ENCODE peak calls at places on chromosomes 13 and 19, in four cellular contexts. B is mammary epithelial cell, K is HCT116, T is astrocyte. P is an unnamed sample.

GRCh38 chr13:44068737-44069136 is 189.0 kb downstream of the LACC1 start:
- DNase-seq in B (peak; percentile 73), K (peak; percentile 13), T (peak; percentile 82), P (peak; percentile 71)

GRCh38 chr13:31160857-31161582 is 684 bp downstream of the HSPH1 start:
- DNase-seq in B (peak; percentile 65), K (no peak), T (peak; percentile 74), P (peak; percentile 81)

GRCh38 chr13:19862511-19863313 is 737 bp downstream of the ZMYM5 start:
- DNase-seq in B (peak; percentile 46), K (no peak), T (no peak), P (peak; percentile 22)

GRCh38 chr13:101714195-101714594 is 261.7 kb downstream of the ITGBL1 start:
- DNase-seq in B (no peak), K (no peak), T (no peak), P (no peak)

GRCh38 chr19:8544168-8544567 is 30.2 kb upstream of the ZNF414 start:
- DNase-seq in B (no peak), K (no peak), T (no peak), P (no peak)

GRCh38 chr19:56217039-56217949 is 15.2 kb downstream of the ZSCAN5C start:
- DNase-seq in B (peak; percentile 78), K (no peak), T (peak; percentile 29), P (peak; percentile 39)

GRCh38 chr19:16226184-16226591 is 28.5 kb downstream of the AP1M1 start:
- DNase-seq in B (no peak), K (no peak), T (no peak), P (no peak)

GRCh38 chr19:48619692-48620565 is 623 bp downstream of the SPHK2 start:
- DNase-seq in B (no peak), K (no peak), T (no peak), P (no peak)

GRCh38 chr13:93915269-93915809 is 564.1 kb downstream of the DCT start:
- DNase-seq in B (no peak), K (no peak), T (peak; percentile 49), P (peak; percentile 62)

GRCh38 chr13:95643814-95644598 is 500 bp downstream of the DZIP1 start:
- DNase-seq in B (peak; percentile 62), K (no peak), T (peak; percentile 37), P (peak; percentile 56)

GRCh38 chr19:12365094-12365371 is 450 bp downstream of the ZNF442 start:
- DNase-seq in B (peak; percentile 30), K (no peak), T (peak; percentile 22), P (peak; percentile 18)

GRCh38 chr13:112448621-112449544 is 72.7 kb downstream of the SPACA7 start:
- DNase-seq in B (no peak), K (no peak), T (no peak), P (no peak)

GRCh38 chr19:6528544-6529121 is 2.2 kb upstream of the TNFSF9 start:
- DNase-seq in B (no peak), K (no peak), T (no peak), P (no peak)

GRCh38 chr13:73228546-73228945 is 169.7 kb downstream of the KLF5 start:
- DNase-seq in B (peak; percentile 45), K (no peak), T (no peak), P (peak; percentile 36)

GRCh38 chr19:45615795-45616708 is 14.0 kb upstream of the GPR4 start:
- DNase-seq in B (peak; percentile 71), K (peak; percentile 97), T (peak; percentile 62), P (peak; percentile 79)

GRCh38 chr13:99018418-99019180 is 40.7 kb upstream of the DOCK9 start:
- DNase-seq in B (peak; percentile 59), K (no peak), T (peak; percentile 84), P (peak; percentile 87)

GRCh38 chr13:44546164-44546563 is 30.0 kb downstream of the TSC22D1 start:
- DNase-seq in B (no peak), K (no peak), T (no peak), P (no peak)

GRCh38 chr13:27920677-27921420 is 1.0 kb downstream of the PDX1 start:
- DNase-seq in B (peak; percentile 39), K (no peak), T (no peak), P (peak; percentile 18)

GRCh38 chr13:27919934-27920676 is at the start of gene PDX1:
- DNase-seq in B (peak; percentile 46), K (no peak), T (no peak), P (no peak)

GRCh38 chr13:27922974-27923612 is 3.3 kb downstream of the PDX1 start:
- DNase-seq in B (no peak), K (no peak), T (no peak), P (no peak)

GRCh38 chr13:27921961-27922910 is 2.4 kb downstream of the PDX1 start:
- DNase-seq in B (no peak), K (no peak), T (no peak), P (no peak)

DNA sequence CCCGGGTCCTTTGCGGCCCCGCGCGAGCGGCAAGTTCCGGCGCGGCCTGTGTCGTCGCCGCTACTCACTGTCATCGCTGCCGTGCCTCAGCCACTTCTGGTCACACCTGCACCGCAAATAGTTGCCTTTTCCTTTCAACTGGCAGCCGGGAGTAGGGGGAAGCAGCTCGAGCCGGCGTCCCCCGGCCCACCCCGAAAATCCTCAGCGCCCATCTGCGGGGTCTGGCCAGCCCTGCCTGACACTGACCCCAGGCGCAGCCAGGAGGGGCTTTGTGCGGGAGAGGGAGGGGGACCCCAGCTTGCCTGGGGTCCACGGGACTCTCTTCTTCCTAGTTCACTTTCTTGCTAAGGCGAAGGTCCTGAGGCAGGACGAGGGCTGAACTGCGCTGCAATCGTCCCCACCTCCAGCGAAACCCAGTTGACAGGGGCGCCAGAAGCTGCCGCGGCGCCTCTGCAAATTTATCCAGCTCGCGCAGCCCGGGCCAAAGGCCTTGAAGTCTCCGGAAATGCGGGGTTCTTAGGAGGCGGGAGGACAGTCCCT is 1.7 kb downstream of the PDX1 start:
- DNase-seq in B (no peak), K (no peak), T (no peak), P (no peak)
- TF ChIP-seq EZH2 in B (no peak), K (no peak), T (peak; percentile 75), P (no peak)

GRCh38 chr19:37987356-37988332 is 80.6 kb downstream of the SIPA1L3 start:
- DNase-seq in B (no peak), K (no peak), T (no peak), P (no peak)
- TF ChIP-seq CTCF in B (peak; percentile 19), K (peak; percentile 64), T (no peak), P (peak; percentile 22)

GRCh38 chr13:80684525-80685017 is 343.6 kb upstream of the SPRY2 start:
- DNase-seq in B (no peak), K (no peak), T (no peak), P (no peak)
- TF ChIP-seq EZH2 in B (no peak), K (no peak), T (no peak), P (no peak)

GRCh38 chr13:25729201-25729600 is 322.6 kb downstream of the SHISA2 start:
- DNase-seq in B (no peak), K (no peak), T (no peak), P (no peak)
- TF ChIP-seq CTCF in B (no peak), K (no peak), T (no peak), P (no peak)

GRCh38 chr19:14670408-14670807 is 4.2 kb downstream of the ADGRE3 start:
- DNase-seq in B (no peak), K (no peak), T (no peak), P (no peak)
- TF ChIP-seq EZH2 in B (no peak), K (no peak), T (no peak), P (no peak)

P was measured in fibroblast of lung.